ENCODE peak calls at places on chromosomes 2 and 18, in nine cellular contexts. T is fibroblast of the aortic adventitia; D is mesothelial cell of epicardium; W is amniotic stem cell; J is GM23338; Z is NCI-H69; I is C1 segment of cervical spinal cord; O is activated T-cell treated with anti-CD3 and anti-CD28 coated beads, Interleukin-2, amount 50 U/mL, for 48 hours; H is substantia nigra. K is an unnamed sample.

GRCh38 chr18:61333746-61334490 is 688 bp downstream of the CDH20 start:
- DNase-seq in O (no peak), D (peak), I (no peak), W (no peak), T (peak), H (peak), J (peak), Z (peak), K (peak)

GRCh38 chr18:51072586-51073303 is 42.7 kb downstream of the SMAD4 start:
- DNase-seq in J (no peak), I (no peak), Z (peak), H (no peak), T (no peak), W (no peak), D (no peak), O (no peak), K (no peak)

GRCh38 chr2:238860966-238861730 is 13.3 kb downstream of the TWIST2 start:
- DNase-seq in I (no peak), D (no peak), J (no peak), T (no peak), O (no peak), Z (no peak), H (no peak), W (no peak), K (peak)

GRCh38 chr18:7871560-7872456 is 304.7 kb downstream of the PTPRM start:
- DNase-seq in D (no peak), T (no peak), O (no peak), H (no peak), I (no peak), J (no peak), Z (peak), W (no peak), K (no peak)

GRCh38 chr2:105320651-105321215 is 8.8 kb downstream of the TGFBRAP1 start:
- DNase-seq in I (no peak), H (no peak), J (no peak), D (no peak), Z (no peak), T (no peak), W (no peak), O (no peak), K (no peak)

GRCh38 chr18:13362617-13363016 is 144.1 kb downstream of the LDLRAD4 start:
- DNase-seq in J (no peak), D (no peak), O (no peak), Z (no peak), W (no peak), H (no peak), T (no peak), I (no peak), K (no peak)

GRCh38 chr2:128456281-128456680 is 137.6 kb upstream of the HS6ST1 start:
- DNase-seq in I (no peak), Z (no peak), H (no peak), D (no peak), O (no peak), J (no peak), T (no peak), W (no peak), K (peak)

GRCh38 chr18:331231-331771 is 63.5 kb upstream of the THOC1 start:
- DNase-seq in Z (no peak), O (no peak), D (no peak), H (no peak), W (no peak), I (peak), J (no peak), T (peak), K (no peak)

GRCh38 chr2:64493788-64494187 is 30.3 kb upstream of the AFTPH start:
- DNase-seq in Z (peak), T (no peak), H (no peak), O (no peak), W (no peak), J (no peak), I (no peak), D (no peak), K (peak)

GRCh38 chr2:59745085-59745484 is 808.4 kb downstream of the BCL11A start:
- DNase-seq in H (no peak), O (no peak), Z (no peak), J (no peak), W (no peak), D (no peak), T (no peak), I (no peak), K (no peak)

GRCh38 chr18:79378416-79379250 is 17.1 kb upstream of the NFATC1 start:
- DNase-seq in W (no peak), I (peak), J (peak), D (peak), O (peak), H (peak), Z (peak), T (peak), K (peak)

GRCh38 chr2:240789501-240790369 is 30.3 kb downstream of the KIF1A start:
- DNase-seq in J (no peak), D (no peak), I (no peak), W (no peak), H (no peak), T (no peak), Z (no peak), O (no peak), K (no peak)

GRCh38 chr18:51168031-51168742 is 29.3 kb downstream of the MEX3C start:
- DNase-seq in D (no peak), W (no peak), O (no peak), Z (no peak), T (no peak), J (peak), H (no peak), I (no peak), K (peak)

GRCh38 chr2:201735486-201735885 is 37.0 kb upstream of the MPP4 start:
- DNase-seq in Z (no peak), D (no peak), T (no peak), I (no peak), J (no peak), O (no peak), W (no peak), H (no peak), K (no peak)

K was measured in endodermal cell.